ENCODE peak calls at places on chromosome 19, in ten cellular contexts. P, G, J, V, L, D, R, X, I and O are unnamed samples.

GRCh38 chr19:17703823-17704463 is 15.3 kb upstream of the MAP1S start:
- DNase-seq in X (no peak), G (no peak), R (no peak), J (peak), I (peak), D (no peak), L (no peak), P (peak), V (peak), O (peak)

GRCh38 chr19:43984687-43985000 is 656 bp downstream of the ZNF155 start:
- DNase-seq in D (peak), X (no peak), L (no peak), V (no peak), I (peak), G (no peak), R (no peak), P (no peak), J (no peak), O (no peak)

GRCh38 chr19:32631381-32631780 is 43.6 kb downstream of the ANKRD27 start:
- DNase-seq in V (no peak), I (no peak), X (no peak), P (no peak), L (no peak), D (no peak), G (no peak), R (no peak), J (no peak), O (no peak)

GRCh38 chr19:45340232-45340898 is at the start of gene KLC3:
- DNase-seq in D (no peak), R (no peak), I (no peak), L (no peak), P (no peak), G (no peak), V (no peak), X (no peak), J (no peak), O (no peak)

GRCh38 chr19:36112678-36113077 is 1.7 kb downstream of the OVOL3 start:
- DNase-seq in G (no peak), D (no peak), L (no peak), R (no peak), P (no peak), V (no peak), X (no peak), I (no peak), J (no peak), O (no peak)

GRCh38 chr19:2469102-2469914 is 6.6 kb upstream of the GADD45B start:
- DNase-seq in G (no peak), P (no peak), D (peak), J (no peak), R (no peak), V (peak), I (no peak), X (no peak), L (no peak), O (peak)

GRCh38 chr19:42422576-42423461 is 4.4 kb downstream of the LIPE start:
- DNase-seq in P (peak), L (no peak), V (no peak), I (peak), J (no peak), X (no peak), G (no peak), R (no peak), D (peak), O (no peak)

GRCh38 chr19:32197896-32198882 is 147.2 kb upstream of the ZNF507 start:
- DNase-seq in P (no peak), I (no peak), L (no peak), R (peak), X (no peak), G (no peak), V (no peak), D (no peak), J (no peak), O (no peak)

GRCh38 chr19:51572908-51573307 is 1.8 kb downstream of the ZNF175 start:
- DNase-seq in J (no peak), X (peak), D (no peak), V (peak), G (no peak), P (no peak), I (no peak), L (no peak), R (no peak), O (peak)

GRCh38 chr19:13804830-13805683 is 9.8 kb downstream of the ZSWIM4 start:
- DNase-seq in V (no peak), X (no peak), G (no peak), I (no peak), J (no peak), D (no peak), L (no peak), P (no peak), R (no peak), O (no peak)

GRCh38 chr19:1066748-1067340 is at the start of gene ARHGAP45:
- DNase-seq in V (no peak), R (no peak), P (peak), L (no peak), X (no peak), I (peak), D (peak), G (no peak), J (no peak), O (no peak)

GRCh38 chr19:39174142-39174541 is 22.6 kb upstream of the NCCRP1 start:
- DNase-seq in D (no peak), R (no peak), L (no peak), P (no peak), G (no peak), X (no peak), V (no peak), J (no peak), I (no peak), O (no peak)

GRCh38 chr19:58037927-58038687 is 4.3 kb downstream of the ZSCAN1 start:
- DNase-seq in L (no peak), R (no peak), G (no peak), J (peak), V (no peak), X (no peak), P (no peak), D (no peak), I (no peak), O (no peak)

GRCh38 chr19:56333506-56333905 is 18.9 kb upstream of the ZSCAN5A start:
- DNase-seq in G (no peak), X (peak), P (peak), R (no peak), J (no peak), I (peak), L (no peak), D (no peak), V (peak), O (peak)

GRCh38 chr19:6233827-6234511 is 45.8 kb downstream of the MLLT1 start:
- DNase-seq in J (no peak), D (peak), X (no peak), G (peak), R (no peak), P (no peak), V (no peak), L (no peak), I (no peak), O (peak)

GRCh38 chr19:42576241-42576640 is 18.5 kb downstream of the CEACAM8 start:
- DNase-seq in I (no peak), P (no peak), J (no peak), D (no peak), X (no peak), V (no peak), R (no peak), L (no peak), G (no peak), O (no peak)

GRCh38 chr19:45092747-45093678 is at the start of gene PPP1R37:
- DNase-seq in P (peak), J (peak), G (peak), L (peak), D (peak), V (peak), R (peak), I (peak), X (peak), O (peak)

GRCh38 chr19:53463263-53463662 is 4.3 kb upstream of the ZNF813 start:
- DNase-seq in L (no peak), J (peak), R (no peak), G (peak), X (no peak), V (peak), I (peak), P (no peak), D (peak), O (no peak)

GRCh38 chr19:3687774-3688706 is 12.2 kb downstream of the PIP5K1C start:
- DNase-seq in J (no peak), G (no peak), V (no peak), L (no peak), I (peak), D (no peak), X (no peak), P (peak), R (no peak), O (no peak)
- H3K4me3 ChIP-seq in J (no peak), G (no peak), V (no peak), L (no peak), I (no peak), D (peak), X (no peak), P (peak), R (no peak), O (no peak)

GRCh38 chr19:48158210-48158790 is 11.8 kb downstream of the LIG1 start:
- DNase-seq in D (no peak), J (no peak), I (no peak), L (no peak), P (no peak), G (no peak), X (no peak), R (no peak), V (no peak), O (no peak)

GRCh38 chr19:48154003-48154402 is 16.1 kb downstream of the LIG1 start:
- DNase-seq in D (no peak), X (no peak), R (no peak), L (no peak), P (no peak), V (peak), J (no peak), G (no peak), I (no peak), O (no peak)

GRCh38 chr19:48147597-48148175 is 22.5 kb downstream of the LIG1 start:
- DNase-seq in R (no peak), D (no peak), G (no peak), P (no peak), L (no peak), X (no peak), V (no peak), J (no peak), I (no peak), O (no peak)

GRCh38 chr19:48149430-48149829 is 20.7 kb downstream of the LIG1 start:
- DNase-seq in D (no peak), J (no peak), I (no peak), L (no peak), P (no peak), V (no peak), R (no peak), X (no peak), G (peak), O (peak)

GRCh38 chr19:48152552-48152951 is 17.6 kb downstream of the LIG1 start:
- DNase-seq in J (peak), R (peak), X (peak), G (peak), I (peak), P (peak), L (no peak), V (peak), D (peak), O (peak)
- TF ChIP-seq CTCF in J (peak), R (peak), X (peak), G (peak), I (peak), P (peak), L (peak), V (peak), D (peak), O (peak)

DNA sequence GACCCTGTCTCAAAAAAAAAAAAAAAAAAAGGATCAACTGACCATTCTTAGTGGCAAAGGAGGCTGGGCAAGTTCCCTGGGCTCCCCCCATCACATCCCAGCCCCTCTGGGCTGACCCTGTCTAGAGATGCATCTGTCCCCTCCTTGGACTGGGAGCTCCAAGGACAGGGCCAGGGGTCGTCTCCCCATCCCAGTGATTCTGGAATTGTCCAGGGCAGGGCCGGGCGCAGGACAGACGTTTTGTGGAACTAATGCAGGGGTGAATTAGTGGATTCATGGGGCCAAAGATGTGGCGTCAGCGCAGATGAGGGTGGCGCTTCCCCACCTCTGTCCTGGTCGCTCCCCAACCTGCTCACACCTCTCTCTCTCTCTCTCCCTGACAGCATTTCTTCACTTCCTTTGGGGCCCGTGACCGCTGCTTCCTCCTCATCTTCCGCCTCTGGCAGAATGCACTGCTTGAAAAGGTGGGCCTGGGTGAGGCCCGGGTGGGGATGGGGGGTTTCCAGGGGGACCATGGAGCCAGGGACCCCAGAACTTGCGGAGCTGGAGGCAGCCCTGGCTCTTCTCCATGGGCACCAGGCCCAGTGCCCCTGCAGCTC is 11.1 kb downstream of the GRAMD1A start:
- DNase-seq in R (no peak), G (no peak), V (no peak), I (peak), J (no peak), L (no peak), X (no peak), D (no peak), P (peak), O (no peak)
- H3K4me3 ChIP-seq in R (no peak), G (no peak), V (no peak), I (no peak), J (no peak), L (no peak), X (no peak), D (no peak), P (no peak), O (no peak)

DNA sequence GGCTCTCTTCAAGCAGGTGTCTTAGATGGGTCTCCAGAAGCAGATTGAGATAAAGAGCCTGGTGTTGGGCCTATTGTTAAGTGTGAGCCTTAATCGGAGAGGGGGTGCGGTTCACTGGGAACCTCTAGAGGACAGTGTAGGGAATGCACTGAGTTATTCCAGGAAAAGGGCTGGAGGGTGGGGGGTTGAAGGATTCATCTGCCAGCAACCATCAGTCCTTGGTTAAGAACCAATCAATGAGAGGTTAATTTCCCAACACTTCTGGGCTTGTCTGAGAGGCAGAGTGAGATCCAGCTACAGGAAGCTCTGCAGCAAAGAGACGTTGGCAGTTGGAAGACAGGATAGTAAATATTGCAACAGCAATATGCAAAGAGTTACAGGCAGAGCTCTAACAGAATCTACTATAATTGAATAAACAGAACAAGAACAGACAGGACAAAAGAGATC is 28.7 kb downstream of the CYP4F2 start:
- DNase-seq in R (no peak), P (no peak), J (no peak), D (no peak), G (no peak), X (no peak), I (peak), V (peak), L (no peak), O (peak)
- TF ChIP-seq CTCF in R (peak), P (peak), J (peak), D (peak), G (peak), X (peak), I (peak), V (peak), L (peak), O (peak)

DNA sequence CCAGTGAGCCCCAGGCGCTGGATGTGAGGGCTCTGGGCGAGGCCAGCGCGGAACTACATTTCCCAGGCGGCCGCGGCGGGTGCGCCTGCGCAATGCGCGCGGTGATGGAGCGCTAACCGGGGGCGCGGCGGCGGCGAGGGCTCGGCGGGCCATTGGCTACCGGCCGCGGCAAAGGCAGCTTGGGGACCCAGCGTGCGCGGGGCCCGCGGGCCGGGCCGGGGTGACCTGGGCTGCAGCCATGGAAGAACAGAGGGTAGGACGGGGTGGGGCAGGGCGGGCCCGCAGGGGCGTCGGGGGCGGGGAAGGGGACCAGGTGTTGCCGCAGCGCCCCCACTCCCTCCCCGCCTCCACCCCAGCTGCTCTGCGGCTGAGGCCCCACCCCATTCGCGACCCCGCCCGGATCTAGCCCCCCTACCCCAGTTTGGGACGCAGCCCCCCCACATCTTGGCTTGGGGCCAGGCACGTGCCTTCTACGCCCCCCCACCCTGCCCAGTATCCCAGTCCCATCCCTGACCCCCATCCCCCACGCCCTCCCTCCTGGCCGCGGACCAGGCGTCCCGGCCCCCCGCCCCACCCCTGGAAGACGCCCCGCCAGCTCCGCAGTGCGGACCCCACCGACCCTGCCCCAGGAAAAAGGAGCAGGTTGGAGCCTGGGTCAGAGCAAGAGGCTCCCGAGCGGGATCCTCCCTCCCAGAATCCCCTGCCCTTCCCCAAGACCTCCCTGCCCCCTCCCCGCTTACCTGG is at the start of gene FSD1:
- DNase-seq in X (no peak), L (no peak), J (peak), R (no peak), I (no peak), V (peak), D (no peak), G (no peak), P (peak), O (peak)
- H3K4me3 ChIP-seq in X (peak), L (peak), J (peak), R (no peak), I (no peak), V (peak), D (peak), G (no peak), P (peak), O (peak)